ENCODE peak calls at places on chromosomes 5 and 9, in seven cellular contexts. Y is heart left ventricle, U is astrocyte of the spinal cord, I is thyroid gland, K is fibroblast of the aortic adventitia, Z is upper lobe of right lung, W is ovary. R is an unnamed sample.

GRCh38 chr5:103510851-103511553 is 51.6 kb downstream of the NUDT12 start:
- DNase-seq in K (no peak), U (peak; percentile 29), Z (no peak), Y (no peak), I (no peak), W (no peak), R (no peak)

GRCh38 chr5:66560371-66560770 is 35.8 kb upstream of the MAST4 start:
- DNase-seq in K (no peak), I (no peak), Y (no peak), W (no peak), Z (no peak), U (no peak), R (no peak)

GRCh38 chr5:16883801-16884200 is 52.3 kb downstream of the MYO10 start:
- DNase-seq in K (no peak), I (peak; percentile 59), W (no peak), Y (no peak), Z (no peak), U (no peak), R (no peak)

GRCh38 chr5:29175774-29176173 is 2017.7 kb upstream of the CDH6 start:
- DNase-seq in U (no peak), Z (no peak), Y (no peak), W (no peak), I (no peak), K (no peak), R (no peak)

GRCh38 chr5:67435007-67435406 is 238.4 kb upstream of the CD180 start:
- DNase-seq in U (no peak), W (no peak), Z (no peak), K (no peak), I (no peak), Y (no peak), R (no peak)

GRCh38 chr5:170860818-170861217 is 1.0 kb upstream of the RANBP17 start:
- DNase-seq in Z (no peak), U (peak; percentile 3), I (no peak), W (no peak), Y (no peak), K (no peak), R (no peak)

GRCh38 chr5:43203373-43203772 is 11.3 kb downstream of the NIM1K start:
- DNase-seq in U (peak; percentile 83), Z (no peak), Y (no peak), I (no peak), K (peak; percentile 33), W (no peak), R (no peak)

GRCh38 chr9:131094622-131095021 is 1.7 kb upstream of the AIF1L start:
- DNase-seq in Z (no peak), I (peak; percentile 57), Y (no peak), K (peak; percentile 68), W (no peak), U (no peak), R (no peak)

GRCh38 chr5:178116406-178116885 is 3.1 kb downstream of the N4BP3 start:
- DNase-seq in U (no peak), W (no peak), Z (no peak), K (no peak), I (no peak), Y (no peak), R (no peak)

GRCh38 chr5:11619339-11620028 is 284.8 kb downstream of the CTNND2 start:
- DNase-seq in I (no peak), Z (no peak), W (no peak), K (no peak), Y (no peak), U (peak; percentile 14), R (no peak)

GRCh38 chr5:54514269-54514668 is 3.3 kb upstream of the SNX18 start:
- DNase-seq in Y (no peak), Z (no peak), I (peak; percentile 62), K (no peak), W (no peak), U (no peak), R (no peak)

GRCh38 chr9:134783699-134784039 is 96.9 kb upstream of the FCN2 start:
- DNase-seq in Y (no peak), Z (no peak), K (peak; percentile 32), I (no peak), U (no peak), W (peak; percentile 63), R (peak; percentile 12)

GRCh38 chr5:138954257-138955012 is 79.3 kb upstream of the LRRTM2 start:
- DNase-seq in Y (no peak), I (no peak), Z (no peak), K (no peak), U (no peak), W (no peak), R (no peak)

GRCh38 chr5:10323588-10324488 is 16.1 kb upstream of the CMBL start:
- DNase-seq in K (peak; percentile 59), I (peak; percentile 40), U (peak; percentile 50), Z (no peak), W (no peak), Y (no peak), R (no peak)

GRCh38 chr5:35285435-35285834 is 55.1 kb upstream of the PRLR start:
- DNase-seq in U (no peak), Y (no peak), W (no peak), Z (no peak), K (no peak), I (no peak), R (no peak)

GRCh38 chr5:126970517-126971017 is 59.8 kb downstream of the MARCHF3 start:
- DNase-seq in Z (no peak), U (peak; percentile 30), Y (peak; percentile 51), I (no peak), W (no peak), K (peak; percentile 99), R (peak; percentile 21)

GRCh38 chr5:53681079-53681478 is 120.6 kb downstream of the NDUFS4 start:
- DNase-seq in K (no peak), Y (no peak), U (no peak), Z (no peak), W (no peak), I (no peak), R (no peak)

GRCh38 chr5:73215891-73216610 is 43.1 kb downstream of the TMEM174 start:
- DNase-seq in K (peak; percentile 73), Z (peak; percentile 89), W (peak; percentile 77), Y (peak; percentile 67), I (peak; percentile 78), U (peak; percentile 81), R (peak; percentile 84)

GRCh38 chr9:114497727-114498382 is 7.4 kb downstream of the WHRN start:
- DNase-seq in I (no peak), W (no peak), U (no peak), K (no peak), Z (no peak), Y (no peak), R (no peak)

DNA sequence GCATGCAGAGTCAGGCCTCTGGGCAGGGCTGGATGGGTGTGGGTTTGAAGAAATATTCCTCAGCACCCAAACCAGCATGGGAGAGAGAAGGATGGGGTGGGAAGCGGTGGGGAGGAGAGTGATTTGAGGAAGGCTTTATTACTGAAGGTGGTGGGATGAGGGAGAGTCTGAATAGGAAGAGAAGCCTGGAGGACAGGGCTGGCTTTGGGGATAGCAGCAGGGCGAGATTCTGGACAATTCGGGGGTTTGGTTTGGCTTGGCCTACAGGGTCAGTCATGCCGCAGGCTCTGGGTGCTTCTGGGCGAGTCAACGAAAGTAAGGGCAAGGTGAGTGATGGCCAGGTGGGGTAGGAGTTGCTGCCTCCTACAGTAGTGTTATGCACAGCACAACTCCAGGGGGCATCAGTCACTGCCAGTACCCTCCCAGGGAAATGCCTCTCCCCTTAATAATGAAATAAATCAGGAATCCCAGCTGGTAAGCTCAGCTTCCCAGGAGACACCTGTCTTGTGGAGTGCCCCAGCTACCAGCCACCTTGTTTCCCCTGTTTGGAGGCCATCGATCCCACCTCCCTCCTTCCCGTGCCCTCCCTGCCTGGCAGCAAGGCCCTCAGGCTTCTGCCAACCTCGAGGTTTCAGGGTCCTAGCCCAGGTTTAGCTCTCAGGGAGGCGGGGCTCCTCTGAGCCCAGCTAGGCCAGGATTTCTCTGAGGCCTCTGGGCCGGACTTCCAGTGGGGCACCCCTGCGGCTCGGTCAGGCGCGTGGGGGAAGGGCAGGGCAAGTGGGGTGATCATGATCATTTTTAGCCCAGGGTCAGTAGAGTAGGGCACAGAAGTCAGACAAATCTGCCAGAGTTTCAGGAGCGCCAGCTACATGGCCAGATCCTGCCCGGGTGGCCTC is 741 bp upstream of the NKX2-5 start:
- DNase-seq in Y (no peak), U (no peak), W (no peak), I (no peak), Z (no peak), K (no peak), R (no peak)
- H3K4me3 ChIP-seq in Y (peak overlapping the region; percentile 67), U (no peak overlapping the region), W (no peak overlapping the region), I (no peak overlapping the region), Z (no peak overlapping the region), K (no peak overlapping the region), R (no peak overlapping the region)

GRCh38 chr9:127802576-127803443 is at the start of gene FPGS:
- DNase-seq in U (peak; percentile 88), W (peak; percentile 89), I (peak; percentile 89), Y (peak; percentile 93), K (peak; percentile 86), Z (peak; percentile 94), R (peak; percentile 87)

GRCh38 chr9:127806871-127807270 is 4.2 kb downstream of the FPGS start:
- DNase-seq in Y (no peak), U (no peak), K (no peak), I (no peak), W (no peak), Z (no peak), R (no peak)

GRCh38 chr9:127803507-127804352 is 1.0 kb downstream of the FPGS start:
- DNase-seq in I (peak; percentile 52), W (peak; percentile 50), Z (peak; percentile 75), K (peak; percentile 70), U (peak; percentile 15), Y (no peak), R (peak; percentile 48)

GRCh38 chr9:127805620-127806019 is 2.9 kb downstream of the FPGS start:
- DNase-seq in I (no peak), U (no peak), Y (no peak), W (peak; percentile 56), Z (no peak), K (no peak), R (no peak)

DNA sequence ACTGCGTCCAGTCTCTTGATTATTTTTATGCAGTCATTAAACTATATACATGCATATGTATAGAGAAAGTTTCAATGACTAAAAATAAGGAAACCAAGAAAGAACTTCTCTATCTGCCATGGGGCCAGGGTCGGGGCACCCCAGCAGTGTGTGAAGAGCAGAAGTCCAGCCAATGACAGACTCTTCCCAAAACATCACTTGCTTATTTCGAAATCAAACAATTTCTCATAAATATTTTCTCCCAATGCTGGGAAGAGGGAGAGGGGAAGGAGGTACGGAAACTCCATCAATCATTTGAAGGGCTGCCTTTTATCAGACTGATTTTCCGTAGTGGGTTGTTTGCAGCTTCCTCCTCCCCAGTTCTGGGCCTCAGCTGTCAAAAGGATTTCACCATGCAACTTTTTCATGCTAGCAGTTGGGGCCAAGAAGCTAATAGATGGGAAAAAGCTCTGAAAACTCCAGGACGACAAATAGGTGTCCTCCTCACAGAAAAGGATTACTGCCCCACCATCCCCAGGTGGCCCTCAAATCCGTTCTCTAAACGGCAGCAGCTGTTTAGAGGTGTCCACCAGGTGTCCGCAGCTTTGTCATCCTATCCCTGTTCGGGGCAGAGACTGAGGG is 617 bp upstream of the FPGS start:
- DNase-seq in K (peak; percentile 63), I (no peak), Z (no peak), U (no peak), W (peak; percentile 81), Y (no peak), R (no peak)
- TF ChIP-seq CTCF in K (no peak), I (no peak), Z (no peak), U (peak; percentile 8), W (peak; percentile 25), Y (peak; percentile 33), R (no peak)

GRCh38 chr5:37838152-37838932 is 1.5 kb downstream of the GDNF start:
- DNase-seq in W (peak; percentile 29), Y (no peak), I (no peak), Z (no peak), K (peak; percentile 33), U (peak; percentile 40), R (no peak)
- H3K4me3 ChIP-seq in W (peak overlapping the region; percentile 39), Y (peak overlapping the region; percentile 58), I (no peak overlapping the region), Z (no peak overlapping the region), K (peak overlapping the region; percentile 68), U (peak overlapping the region; percentile 58), R (no peak overlapping the region)

GRCh38 chr5:141398608-141399007 is 861 bp downstream of the PCDHGB5 start:
- DNase-seq in Z (no peak), W (no peak), U (no peak), K (no peak), Y (no peak), I (no peak), R (no peak)
- TF ChIP-seq CTCF in Z (no peak), W (no peak), U (no peak), K (no peak), Y (peak; percentile 8), I (no peak), R (no peak)